ENCODE peak calls at places on chromosomes 11 and 22, in nine cellular contexts. W, A, T, D, Q, J, N, R and P are unnamed samples.
A peak's percentile ranks its signal among the peaks of the same experiment; 100 is the strongest.

GRCh38 chr11:66443602-66444001 is 5.0 kb upstream of the MRPL11 start:
- DNase-seq in Q (peak; percentile 58), W (no peak), N (no peak), T (peak; percentile 97), J (no peak), D (peak; percentile 88), A (no peak), R (no peak), P (no peak)

GRCh38 chr11:93585758-93586157 is 42.6 kb upstream of the SMCO4 start:
- DNase-seq in W (no peak), J (no peak), N (no peak), T (peak; percentile 79), D (peak; percentile 74), R (no peak), A (no peak), Q (peak; percentile 78), P (no peak)

GRCh38 chr11:70710192-70710965 is 312.1 kb downstream of the CTTN start:
- DNase-seq in Q (no peak), R (no peak), J (no peak), W (no peak), N (no peak), D (no peak), A (no peak), T (no peak), P (no peak)

GRCh38 chr11:30196400-30197206 is 34.2 kb upstream of the FSHB start:
- DNase-seq in N (no peak), R (peak; percentile 23), T (peak; percentile 30), J (peak; percentile 30), W (peak; percentile 58), Q (peak; percentile 68), A (peak; percentile 10), D (peak; percentile 39), P (no peak)

GRCh38 chr11:113847111-113847510 is 28.3 kb downstream of the USP28 start:
- DNase-seq in W (no peak), R (no peak), D (no peak), Q (no peak), T (no peak), N (no peak), J (no peak), A (no peak), P (no peak)

GRCh38 chr11:118526688-118527087 is 586 bp upstream of the TTC36 start:
- DNase-seq in A (no peak), J (no peak), R (no peak), D (no peak), W (no peak), N (no peak), Q (no peak), T (no peak), P (no peak)

GRCh38 chr11:27427183-27427980 is 45.2 kb downstream of the LGR4 start:
- DNase-seq in R (no peak), T (peak; percentile 82), D (peak; percentile 25), W (peak; percentile 33), A (no peak), Q (peak; percentile 58), J (no peak), N (no peak), P (no peak)

GRCh38 chr11:119204066-119204465 is 2.1 kb upstream of the CBL start:
- DNase-seq in Q (no peak), D (no peak), W (no peak), T (no peak), J (no peak), A (no peak), R (no peak), N (no peak), P (no peak)

GRCh38 chr11:130204703-130205095 is 45.1 kb downstream of the ST14 start:
- DNase-seq in D (no peak), Q (no peak), R (no peak), J (no peak), A (no peak), T (no peak), W (no peak), N (no peak), P (peak; percentile 9)

GRCh38 chr11:35923452-35923851 is 20.4 kb upstream of the LDLRAD3 start:
- DNase-seq in Q (peak; percentile 14), A (no peak), W (no peak), J (no peak), D (no peak), N (no peak), T (no peak), R (no peak), P (no peak)

GRCh38 chr11:57779275-57779674 is 17.7 kb downstream of the CTNND1 start:
- DNase-seq in Q (peak; percentile 79), J (peak; percentile 20), T (peak; percentile 82), N (no peak), A (peak; percentile 69), W (no peak), R (no peak), D (peak; percentile 78), P (no peak)

GRCh38 chr11:69011624-69012091 is 1.4 kb downstream of the MRGPRF start:
- DNase-seq in N (no peak), A (no peak), J (no peak), T (no peak), Q (no peak), R (no peak), D (no peak), W (no peak), P (no peak)

GRCh38 chr11:29801561-29801960 is 215.3 kb downstream of the KCNA4 start:
- DNase-seq in N (no peak), R (no peak), J (no peak), W (no peak), A (no peak), Q (peak; percentile 13), D (no peak), T (no peak), P (no peak)

GRCh38 chr11:72719144-72719543 is 33.1 kb downstream of the ARAP1 start:
- DNase-seq in N (no peak), J (no peak), W (no peak), T (peak; percentile 52), Q (peak; percentile 67), A (no peak), D (no peak), R (no peak), P (peak; percentile 81)

GRCh38 chr11:87820026-87820425 is 355.2 kb downstream of the RAB38 start:
- DNase-seq in Q (no peak), W (no peak), T (peak; percentile 18), D (no peak), R (no peak), N (no peak), A (peak; percentile 9), J (no peak), P (no peak)

GRCh38 chr11:118975771-118976709 is 4.5 kb downstream of the FOXR1 start:
- DNase-seq in N (no peak), A (no peak), T (peak; percentile 18), D (peak; percentile 22), W (no peak), R (no peak), J (no peak), Q (peak; percentile 10), P (no peak)

GRCh38 chr11:83721286-83721685 is 435.1 kb upstream of the CCDC90B start:
- DNase-seq in W (no peak), R (no peak), T (no peak), J (no peak), D (peak; percentile 31), A (no peak), N (no peak), Q (no peak), P (no peak)

GRCh38 chr11:75668508-75669297 is at the start of gene MAP6:
- DNase-seq in N (no peak), J (peak; percentile 56), R (no peak), A (peak; percentile 38), W (no peak), T (peak; percentile 42), D (no peak), Q (no peak), P (no peak)

GRCh38 chr22:39220897-39221850 is 23.6 kb downstream of the PDGFB start:
- DNase-seq in T (peak; percentile 46), A (no peak), Q (peak; percentile 90), W (no peak), N (no peak), D (no peak), J (no peak), R (no peak), P (no peak)

GRCh38 chr11:45182902-45183301 is 36.5 kb downstream of the PRDM11 start:
- DNase-seq in N (no peak), D (peak; percentile 18), R (no peak), A (no peak), Q (peak; percentile 53), J (no peak), W (peak; percentile 49), T (peak; percentile 40), P (peak; percentile 59)

GRCh38 chr22:27212617-27213177 is 555.3 kb downstream of the MIAT start:
- DNase-seq in W (peak; percentile 58), T (peak; percentile 97), N (no peak), D (peak; percentile 94), J (no peak), R (no peak), A (no peak), Q (peak; percentile 100), P (no peak)

GRCh38 chr11:123235117-123235686 is 40.2 kb upstream of the CLMP start:
- DNase-seq in T (no peak), Q (peak; percentile 66), N (no peak), R (peak; percentile 26), J (peak; percentile 6), W (peak; percentile 60), A (no peak), D (peak; percentile 40), P (peak; percentile 64)

GRCh38 chr22:35752833-35753189 is 35.1 kb downstream of the APOL5 start:
- DNase-seq in A (no peak), N (no peak), R (no peak), J (no peak), Q (no peak), D (no peak), T (peak; percentile 25), W (no peak), P (no peak)

GRCh38 chr11:65811764-65812475 is 21.8 kb upstream of the SNX32 start:
- DNase-seq in N (no peak), Q (peak; percentile 55), D (peak; percentile 76), J (no peak), W (no peak), R (no peak), A (no peak), T (no peak), P (peak; percentile 79)

GRCh38 chr22:30857103-30857502 is 111.5 kb downstream of the MORC2 start:
- DNase-seq in A (no peak), N (no peak), Q (no peak), W (no peak), T (no peak), D (no peak), J (no peak), R (no peak), P (no peak)

GRCh38 chr22:27124336-27125023 is 467.1 kb downstream of the MIAT start:
- DNase-seq in A (no peak), T (no peak), D (peak; percentile 45), R (no peak), N (no peak), Q (no peak), W (no peak), J (peak; percentile 6), P (no peak)

GRCh38 chr22:38924197-38924952 is 33.0 kb upstream of the APOBEC3A start:
- DNase-seq in D (peak; percentile 79), R (no peak), A (peak; percentile 4), N (no peak), Q (peak; percentile 94), W (peak; percentile 93), J (no peak), T (peak; percentile 95), P (no peak)

GRCh38 chr11:125429174-125429707 is 66.8 kb downstream of the FEZ1 start:
- DNase-seq in D (peak; percentile 40), T (peak; percentile 49), J (peak; percentile 48), N (no peak), Q (peak; percentile 69), A (peak; percentile 47), W (peak; percentile 44), R (peak; percentile 42), P (no peak)

GRCh38 chr11:6022954-6023353 is 7.6 kb downstream of the OR56A1 start:
- DNase-seq in Q (peak; percentile 67), W (no peak), N (no peak), R (no peak), T (peak; percentile 34), D (peak; percentile 14), A (peak; percentile 10), J (no peak), P (no peak)

GRCh38 chr11:13778345-13778744 is 109.9 kb downstream of the FAR1 start:
- DNase-seq in Q (no peak), J (no peak), T (no peak), N (no peak), D (no peak), A (no peak), R (no peak), W (no peak), P (no peak)